ENCODE peak calls at places on chromosomes 2 and 18, in eight cellular contexts. I is amniotic stem cell; E is islet precursor cell; K is adrenal gland; P is GM23338; B is stimulated activated CD4-positive, alpha-beta T cell treated with anti-CD3 and anti-CD28 coated beads, TNF-alpha, amount 100 ng/mL, for 1 hour; Q is testis; L is HEK293T. F is an unnamed sample.

GRCh38 chr2:26011990-26012856 is 21.7 kb upstream of the RAB10 start:
- DNase-seq in I (no peak), E (peak), K (peak), P (peak), B (no peak), Q (peak), L (peak), F (no peak)

GRCh38 chr2:36358317-36358659 is 2.7 kb downstream of the CRIM1 start:
- DNase-seq in I (no peak), E (no peak), K (no peak), P (no peak), B (no peak), Q (no peak), L (no peak), F (no peak)

GRCh38 chr2:219243291-219243761 is 1.9 kb downstream of the GLB1L start:
- DNase-seq in I (no peak), E (no peak), K (no peak), P (peak), B (no peak), Q (peak), L (no peak), F (no peak)

GRCh38 chr2:134367216-134367615 is 113.3 kb downstream of the MGAT5 start:
- DNase-seq in I (no peak), E (no peak), K (no peak), P (no peak), B (no peak), Q (no peak), L (no peak), F (no peak)

GRCh38 chr2:45922577-45922988 is 271.1 kb downstream of the PRKCE start:
- DNase-seq in I (no peak), E (no peak), K (no peak), P (no peak), B (no peak), Q (peak), L (no peak), F (no peak)

GRCh38 chr2:96940026-96940601 is 46.3 kb downstream of the FAM178B start:
- DNase-seq in I (no peak), E (no peak), K (no peak), P (no peak), B (no peak), Q (no peak), L (no peak), F (no peak)

GRCh38 chr18:54776282-54776977 is 51.8 kb upstream of the RAB27B start:
- DNase-seq in I (peak), E (peak), K (peak), P (no peak), B (no peak), Q (no peak), L (no peak), F (no peak)

GRCh38 chr18:39951321-39951720 is 2003.7 kb upstream of the PIK3C3 start:
- DNase-seq in I (no peak), E (no peak), K (no peak), P (no peak), B (no peak), Q (no peak), L (no peak), F (no peak)

GRCh38 chr2:187408926-187409325 is 39.1 kb downstream of the CALCRL start:
- DNase-seq in I (no peak), E (no peak), K (no peak), P (peak), B (no peak), Q (no peak), L (no peak), F (no peak)

GRCh38 chr2:53880756-53881155 is 21.0 kb upstream of the GPR75 start:
- DNase-seq in I (no peak), E (no peak), K (no peak), P (no peak), B (no peak), Q (no peak), L (no peak), F (no peak)

GRCh38 chr18:35862115-35862640 is 110.3 kb upstream of the RMP24 start:
- DNase-seq in I (no peak), E (no peak), K (no peak), P (peak), B (no peak), Q (peak), L (no peak), F (no peak)

GRCh38 chr2:109437325-109438090 is 176.3 kb downstream of the SEPTIN10 start:
- DNase-seq in I (no peak), E (no peak), K (no peak), P (no peak), B (no peak), Q (no peak), L (no peak), F (no peak)

GRCh38 chr18:37987901-37988300 is 422.3 kb upstream of the CELF4 start:
- DNase-seq in I (no peak), E (no peak), K (no peak), P (no peak), B (no peak), Q (no peak), L (no peak), F (no peak)

GRCh38 chr2:241763551-241764271 is 12.9 kb upstream of the GAL3ST2 start:
- DNase-seq in I (no peak), E (no peak), K (no peak), P (no peak), B (no peak), Q (no peak), L (no peak), F (no peak)

GRCh38 chr2:121242175-121242875 is 42.7 kb downstream of the TFCP2L1 start:
- DNase-seq in I (no peak), E (no peak), K (no peak), P (no peak), B (no peak), Q (no peak), L (no peak), F (no peak)

GRCh38 chr18:42814618-42815017 is 300.9 kb downstream of the RIT2 start:
- DNase-seq in I (no peak), E (no peak), K (no peak), P (no peak), B (no peak), Q (no peak), L (no peak), F (no peak)

GRCh38 chr2:117523267-117523666 is 291.2 kb upstream of the DDX18 start:
- DNase-seq in I (no peak), E (no peak), K (peak), P (no peak), B (no peak), Q (peak), L (no peak), F (no peak)

GRCh38 chr2:37786854-37787253 is 115.4 kb upstream of the CDC42EP3 start:
- DNase-seq in I (no peak), E (no peak), K (no peak), P (no peak), B (no peak), Q (no peak), L (peak), F (no peak)

GRCh38 chr18:62566199-62566598 is 43.4 kb downstream of the ZCCHC2 start:
- DNase-seq in I (no peak), E (no peak), K (peak), P (peak), B (no peak), Q (peak), L (no peak), F (no peak)

GRCh38 chr2:6814312-6814711 is 51.4 kb downstream of the CMPK2 start:
- DNase-seq in I (no peak), E (no peak), K (no peak), P (no peak), B (no peak), Q (no peak), L (no peak), F (no peak)